ENCODE peak calls at places on chromosomes 13 and 19, in six cellular contexts. H, T, Y, Q, P and S are unnamed samples.

GRCh38 chr19:8811315-8812172 is 20.6 kb downstream of the ZNF558 start:
- DNase-seq in H (no peak), T (peak), Y (no peak), Q (no peak), P (no peak), S (peak)

GRCh38 chr19:46753420-46754155 is 7.3 kb upstream of the STRN4 start:
- DNase-seq in H (peak), T (peak), Y (peak), Q (peak), P (no peak), S (peak)

GRCh38 chr13:71137106-71137505 is 729.9 kb downstream of the DACH1 start:
- DNase-seq in H (no peak), T (no peak), Y (no peak), Q (no peak), P (no peak), S (no peak)

GRCh38 chr13:110705356-110705825 is 525 bp downstream of the CARS2 start:
- DNase-seq in H (no peak), T (no peak), Y (no peak), Q (no peak), P (no peak), S (no peak)

GRCh38 chr19:54451331-54451871 is 2.4 kb downstream of the LENG8 start:
- DNase-seq in H (no peak), T (no peak), Y (no peak), Q (no peak), P (no peak), S (peak)

GRCh38 chr19:40813182-40813581 is 14.2 kb downstream of the EGLN2 start:
- DNase-seq in H (no peak), T (no peak), Y (no peak), Q (no peak), P (no peak), S (no peak)

GRCh38 chr13:31160857-31161582 is 684 bp downstream of the HSPH1 start:
- DNase-seq in H (peak), T (peak), Y (peak), Q (peak), P (peak), S (peak)

GRCh38 chr13:68940049-68940448 is 1167.6 kb upstream of the ATXN8OS start:
- DNase-seq in H (no peak), T (no peak), Y (no peak), Q (no peak), P (no peak), S (no peak)

GRCh38 chr19:34503546-34504272 is 22.2 kb downstream of the WTIP start:
- DNase-seq in H (no peak), T (no peak), Y (no peak), Q (no peak), P (no peak), S (no peak)

GRCh38 chr13:49444517-49445395 is 682 bp downstream of the SETDB2 start:
- DNase-seq in H (no peak), T (peak), Y (peak), Q (peak), P (peak), S (peak)

GRCh38 chr13:45826741-45827140 is 24.8 kb downstream of the SIAH3 start:
- DNase-seq in H (no peak), T (no peak), Y (no peak), Q (no peak), P (peak), S (peak)

GRCh38 chr19:13043285-13043684 is 48.0 kb downstream of the NFIX start:
- DNase-seq in H (no peak), T (no peak), Y (no peak), Q (no peak), P (no peak), S (peak)

GRCh38 chr19:11576186-11576585 is 1.3 kb downstream of the ACP5 start:
- DNase-seq in H (no peak), T (no peak), Y (no peak), Q (no peak), P (no peak), S (no peak)

GRCh38 chr19:11578342-11579142 is 1.1 kb upstream of the ACP5 start:
- DNase-seq in H (peak), T (no peak), Y (peak), Q (peak), P (no peak), S (peak)

GRCh38 chr19:11574689-11575088 is 2.8 kb downstream of the ACP5 start:
- DNase-seq in H (no peak), T (no peak), Y (no peak), Q (no peak), P (no peak), S (no peak)

GRCh38 chr19:11580665-11581418 is 3.4 kb upstream of the ACP5 start:
- DNase-seq in H (peak), T (no peak), Y (no peak), Q (no peak), P (no peak), S (no peak)

DNA sequence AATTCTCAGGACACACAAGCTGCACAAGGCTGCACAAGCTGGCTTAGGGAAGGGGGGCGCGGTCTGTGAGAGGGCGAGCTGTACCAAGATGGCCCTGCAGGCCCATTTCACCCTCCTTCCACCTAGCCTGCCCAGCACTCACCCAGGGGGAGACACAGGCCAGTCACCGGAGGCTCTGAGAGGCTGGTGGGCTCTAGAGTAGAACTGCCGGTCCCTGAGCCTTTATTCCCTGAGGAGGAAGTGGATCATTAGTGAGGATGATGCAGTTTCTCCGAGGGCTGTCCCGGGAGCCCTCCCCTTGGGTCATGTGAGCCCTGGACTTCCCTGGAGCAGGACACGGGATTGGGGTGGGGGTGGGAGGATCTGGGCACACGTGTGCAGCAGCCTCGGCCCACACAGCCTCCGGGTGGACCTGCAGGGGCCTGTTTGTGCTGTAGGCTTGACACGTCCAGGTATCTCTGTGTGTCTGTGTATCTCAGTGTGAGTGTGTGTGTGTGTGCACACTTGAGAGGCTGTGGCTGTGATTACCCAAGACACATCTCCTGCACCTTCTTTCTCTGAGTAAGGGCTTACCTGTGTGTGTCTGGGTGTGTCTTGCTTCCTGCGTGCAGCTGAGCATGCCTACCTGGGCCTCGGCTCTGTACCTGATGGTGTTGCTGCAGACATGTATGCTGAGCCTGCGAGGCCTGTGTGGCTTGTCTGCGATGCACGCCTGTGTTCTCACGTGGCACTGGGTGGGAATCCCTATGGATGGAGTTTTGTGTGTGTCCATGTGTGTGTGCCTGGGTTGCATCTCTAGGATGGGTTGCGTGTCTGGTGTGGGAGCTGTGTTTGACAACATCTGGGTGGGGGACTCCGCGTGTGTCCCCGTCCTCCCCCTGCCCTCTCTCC is at the start of gene ACP5:
- DNase-seq in H (no peak), T (no peak), Y (no peak), Q (no peak), P (no peak), S (no peak)
- TF ChIP-seq MYC in H (no peak), T (no peak), Y (peak), Q (no peak), P (no peak), S (no peak)

GRCh38 chr19:19471682-19472081 is 43.7 kb downstream of the TSSK6 start:
- DNase-seq in H (no peak), T (no peak), Y (no peak), Q (no peak), P (no peak), S (no peak)
- TF ChIP-seq POLR2A in H (no peak), T (no peak), Y (no peak), Q (no peak), P (peak), S (no peak)

GRCh38 chr19:39765091-39766076 is 13.3 kb upstream of the LEUTX start:
- DNase-seq in H (peak), T (peak), Y (peak), Q (peak), P (no peak), S (peak)
- TF ChIP-seq MYC in H (no peak), T (no peak), Y (no peak), Q (no peak), P (no peak), S (no peak)

DNA sequence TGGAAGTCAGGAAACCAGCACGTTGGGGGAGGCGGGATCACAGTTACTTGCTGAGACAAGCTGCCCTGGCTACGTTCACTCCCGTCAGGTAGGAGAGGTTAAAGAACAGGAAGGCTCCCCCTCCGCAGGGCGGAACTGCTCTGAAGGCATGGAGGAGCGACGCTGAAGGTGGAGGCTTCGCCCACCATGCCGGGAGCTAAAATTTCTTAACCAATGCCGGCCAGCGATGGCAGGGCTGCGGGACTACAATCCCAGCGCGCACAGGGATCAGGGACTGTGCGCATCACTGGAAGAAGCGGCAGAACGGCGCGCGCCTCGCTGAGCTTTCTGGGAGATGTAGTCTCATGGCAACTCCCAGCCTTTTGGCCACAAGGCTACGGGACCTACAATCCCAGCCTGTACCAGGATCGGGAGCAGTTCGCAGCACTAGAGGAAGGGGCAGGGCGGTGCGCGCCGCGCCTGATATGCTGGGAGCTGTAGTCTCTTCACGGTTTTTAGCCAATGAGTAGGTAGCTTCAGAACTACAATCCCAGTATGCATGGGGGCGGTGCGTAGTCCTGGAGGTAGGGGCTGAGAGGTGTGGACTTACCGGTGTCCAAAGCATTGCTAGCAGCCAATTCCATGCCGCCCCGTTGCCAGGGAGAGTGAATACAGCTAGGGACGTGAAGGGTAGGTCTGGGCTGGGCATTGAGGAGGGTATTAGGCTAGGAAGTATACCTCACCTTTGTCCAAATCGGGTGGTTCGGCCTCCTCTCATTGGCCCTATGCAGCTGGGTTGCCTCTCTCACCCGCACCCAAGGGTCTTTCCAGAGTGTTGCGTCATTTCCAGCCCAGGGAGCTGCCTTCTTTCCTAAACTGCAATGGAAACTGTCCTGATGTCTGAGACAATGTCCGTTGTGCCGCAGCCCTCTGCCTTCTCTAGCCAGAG is 12.8 kb upstream of the ZNF682 start:
- DNase-seq in H (peak), T (no peak), Y (peak), Q (no peak), P (peak), S (peak)
- TF ChIP-seq POLR2A in H (no peak), T (no peak), Y (peak), Q (no peak), P (no peak), S (no peak)